ENCODE peak calls at places on chromosomes 5 and 9, in ten cellular contexts. S is cardiac fibroblast, T is BE2C, R is fibroblast of lung, Z is GM20000, L is Calu3, V is fibroblast of mammary gland, K is left ventricle myocardium inferior, Q is psoas muscle, A is HL-60. W is an unnamed sample.

GRCh38 chr5:142325677-142326479 is 1.1 kb upstream of the SPRY4 start:
- DNase-seq in A (no peak), R (peak), Z (no peak), S (peak), K (peak), T (peak), V (peak), L (peak), Q (no peak), W (peak)

GRCh38 chr5:160769264-160769663 is 82.7 kb downstream of the ATP10B start:
- DNase-seq in L (no peak), R (no peak), Q (no peak), A (no peak), T (no peak), V (no peak), K (no peak), Z (no peak), S (no peak), W (no peak)

GRCh38 chr5:56202483-56202882 is 30.6 kb downstream of the ANKRD55 start:
- DNase-seq in Q (no peak), S (peak), K (no peak), Z (no peak), V (no peak), L (no peak), A (no peak), R (peak), T (no peak), W (no peak)

GRCh38 chr9:110620726-110621125 is 41.2 kb upstream of the SVEP1 start:
- DNase-seq in A (no peak), Z (no peak), L (no peak), R (peak), T (no peak), Q (no peak), V (no peak), S (peak), K (no peak), W (no peak)

GRCh38 chr5:135391869-135392255 is 7.2 kb downstream of the MACROH2A1 start:
- DNase-seq in A (no peak), Q (no peak), S (peak), L (no peak), K (no peak), V (no peak), Z (no peak), T (no peak), R (no peak), W (no peak)

GRCh38 chr9:126499005-126499910 is 114.5 kb upstream of the LMX1B start:
- DNase-seq in V (peak), R (peak), Z (peak), A (peak), L (peak), S (peak), K (no peak), T (peak), Q (no peak), W (peak)

GRCh38 chr5:179319741-179320281 is 25.4 kb downstream of the ADAMTS2 start:
- DNase-seq in A (no peak), Q (peak), Z (no peak), V (peak), K (no peak), R (peak), L (no peak), S (peak), T (no peak), W (peak)

GRCh38 chr5:51484326-51484725 is 101.1 kb downstream of the ISL1 start:
- DNase-seq in Z (no peak), K (no peak), V (no peak), T (no peak), L (no peak), A (no peak), Q (no peak), R (no peak), S (no peak), W (no peak)

GRCh38 chr9:22111176-22111870 is 102.2 kb upstream of the CDKN2B start:
- DNase-seq in Q (no peak), Z (no peak), A (no peak), K (no peak), S (no peak), R (no peak), V (peak), L (no peak), T (no peak), W (no peak)

GRCh38 chr9:15299374-15299939 is 7.6 kb downstream of the TTC39B start:
- DNase-seq in S (no peak), V (no peak), Q (no peak), Z (peak), R (no peak), A (no peak), K (no peak), T (no peak), L (no peak), W (no peak)

GRCh38 chr5:138000102-138000723 is 32.7 kb downstream of the FAM13B start:
- DNase-seq in Q (no peak), R (peak), K (no peak), L (peak), T (no peak), S (peak), V (peak), Z (no peak), A (no peak), W (no peak)

GRCh38 chr5:109743770-109744212 is 54.1 kb downstream of the MAN2A1 start:
- DNase-seq in Q (no peak), K (no peak), V (peak), T (no peak), L (no peak), S (peak), Z (no peak), R (peak), A (no peak), W (no peak)

GRCh38 chr9:79682076-79682736 is 110.4 kb downstream of the TLE4 start:
- DNase-seq in R (no peak), S (peak), L (no peak), Z (no peak), T (no peak), V (no peak), K (no peak), A (no peak), Q (no peak), W (no peak)

GRCh38 chr5:53934126-53934856 is 373.9 kb downstream of the NDUFS4 start:
- DNase-seq in Z (no peak), A (no peak), L (no peak), T (no peak), Q (no peak), S (peak), K (no peak), V (no peak), R (peak), W (no peak)

GRCh38 chr9:134659688-134660131 is 18.1 kb downstream of the COL5A1 start:
- DNase-seq in R (no peak), K (peak), A (no peak), Z (no peak), Q (no peak), S (no peak), T (peak), V (no peak), L (no peak), W (no peak)

GRCh38 chr5:159330131-159330530 is at the start of gene IL12B:
- DNase-seq in S (peak), V (peak), A (no peak), Z (no peak), L (no peak), T (peak), Q (no peak), K (no peak), R (peak), W (no peak)

GRCh38 chr9:13395086-13395485 is 115.6 kb upstream of the MPDZ start:
- DNase-seq in Z (no peak), A (no peak), V (peak), K (no peak), Q (no peak), L (no peak), T (no peak), S (peak), R (no peak), W (no peak)

GRCh38 chr9:116767219-116767618 is 80.1 kb downstream of the TRIM32 start:
- DNase-seq in A (no peak), K (no peak), L (no peak), V (no peak), Q (no peak), T (no peak), R (no peak), S (no peak), Z (no peak), W (no peak)

GRCh38 chr9:98287383-98287782 is 31.9 kb upstream of the TBC1D2 start:
- DNase-seq in S (peak), A (no peak), R (no peak), Q (no peak), V (peak), L (no peak), T (peak), K (no peak), Z (no peak), W (no peak)

GRCh38 chr5:112918136-112918535 is 3.9 kb downstream of the REEP5 start:
- DNase-seq in K (no peak), V (no peak), T (no peak), L (no peak), A (no peak), S (no peak), Q (no peak), R (no peak), Z (no peak), W (no peak)

GRCh38 chr5:112918679-112919078 is 3.3 kb downstream of the REEP5 start:
- DNase-seq in T (no peak), A (no peak), V (no peak), Q (no peak), L (no peak), R (peak), K (no peak), Z (no peak), S (no peak), W (no peak)

GRCh38 chr5:112914584-112914983 is 7.4 kb downstream of the REEP5 start:
- DNase-seq in S (no peak), Q (no peak), R (no peak), T (no peak), V (peak), Z (no peak), K (no peak), A (no peak), L (no peak), W (no peak)

GRCh38 chr5:112915831-112916230 is 6.2 kb downstream of the REEP5 start:
- DNase-seq in R (no peak), Z (no peak), S (no peak), L (no peak), V (no peak), K (no peak), T (no peak), A (no peak), Q (no peak), W (no peak)

DNA sequence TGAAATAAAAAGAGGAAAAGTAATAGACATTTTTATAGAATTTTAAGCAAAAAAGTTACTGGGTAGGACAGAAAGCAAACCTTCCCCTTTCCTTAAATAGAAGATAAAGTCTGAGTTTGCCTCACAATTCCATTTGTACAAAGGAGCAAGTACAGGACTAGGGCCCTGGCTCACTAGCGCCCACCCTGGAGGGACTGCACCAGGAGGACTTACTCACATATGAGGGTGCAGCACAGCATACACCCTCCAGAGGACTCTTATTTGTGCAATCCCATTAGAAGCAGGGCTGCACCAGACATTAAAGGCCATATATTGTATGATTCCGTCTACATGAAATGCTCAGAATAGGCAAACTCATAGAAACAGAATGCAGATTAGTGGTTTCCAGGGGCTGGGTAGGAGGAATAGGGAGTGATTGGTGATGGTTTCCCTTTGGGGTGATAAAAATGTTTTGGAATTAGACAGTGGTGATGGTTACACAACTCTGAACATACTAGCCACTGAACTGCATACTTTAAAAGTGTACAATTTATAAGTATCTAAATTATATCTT is 4.5 kb downstream of the REEP5 start:
- DNase-seq in T (peak), L (peak), Q (no peak), A (no peak), S (no peak), Z (no peak), K (no peak), R (peak), V (peak), W (peak)
- TF ChIP-seq CTCF in T (peak), L (no peak), Q (no peak), A (no peak), S (peak), Z (peak), K (no peak), R (no peak), V (peak), W (no peak)

DNA sequence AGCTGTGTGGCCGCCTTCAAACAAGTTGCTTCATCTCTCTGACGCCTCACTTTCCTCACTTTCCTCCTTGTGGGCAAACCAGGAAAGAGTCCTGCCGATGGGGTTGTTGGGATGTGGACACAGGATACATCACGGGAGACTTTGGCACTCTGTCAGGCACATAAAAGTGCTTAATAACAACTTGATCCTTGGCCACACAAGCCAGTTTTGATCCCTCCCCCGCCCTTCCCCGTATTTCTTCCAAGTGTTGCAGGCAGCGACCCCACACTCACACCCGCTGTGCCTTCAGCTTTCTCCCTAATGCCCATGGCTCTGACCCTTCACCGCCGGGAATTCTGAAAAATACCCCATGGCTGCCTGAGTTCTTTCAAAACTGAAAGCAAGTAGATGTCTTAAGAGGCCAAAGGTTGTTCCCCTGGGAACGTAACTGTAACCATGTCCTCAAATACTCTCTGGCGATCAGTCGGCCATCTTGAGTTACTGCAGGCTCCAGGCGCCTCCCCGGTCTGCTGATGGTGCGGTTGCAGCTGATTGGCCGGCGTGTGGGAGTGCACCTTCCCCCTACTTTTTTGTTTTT is 59.8 kb downstream of the ARHGEF37 start:
- DNase-seq in K (no peak), L (peak), T (no peak), A (no peak), S (peak), V (peak), Z (no peak), Q (peak), R (peak), W (no peak)
- TF ChIP-seq CTCF in K (peak), L (no peak), T (no peak), A (no peak), S (peak), V (peak), Z (no peak), Q (no peak), R (peak), W (no peak)

GRCh38 chr5:83058718-83059117 is 18.5 kb downstream of the TMEM167A start:
- DNase-seq in L (no peak), K (no peak), Z (no peak), T (no peak), Q (no peak), S (no peak), R (no peak), A (no peak), V (no peak), W (no peak)

GRCh38 chr5:83059341-83059740 is 17.9 kb downstream of the TMEM167A start:
- DNase-seq in S (no peak), K (no peak), Q (no peak), V (no peak), R (no peak), T (no peak), A (no peak), Z (no peak), L (no peak), W (no peak)

GRCh38 chr5:83050723-83051340 is 26.4 kb downstream of the TMEM167A start:
- DNase-seq in A (no peak), R (no peak), Q (no peak), S (no peak), K (no peak), T (no peak), Z (no peak), V (no peak), L (no peak), W (no peak)

GRCh38 chr5:83049370-83049863 is 27.8 kb downstream of the TMEM167A start:
- DNase-seq in S (no peak), T (no peak), A (no peak), K (no peak), L (no peak), Q (no peak), R (no peak), V (peak), Z (no peak), W (no peak)

GRCh38 chr5:83055166-83055565 is 22.0 kb downstream of the TMEM167A start:
- DNase-seq in R (no peak), S (no peak), K (no peak), Z (no peak), A (no peak), V (no peak), T (no peak), L (no peak), Q (no peak), W (no peak)
- TF ChIP-seq CTCF in R (no peak), S (no peak), K (no peak), Z (no peak), A (no peak), V (no peak), T (no peak), L (no peak), Q (no peak), W (no peak)

GRCh38 chr5:172450453-172450852 is 3.9 kb downstream of the SH3PXD2B start:
- DNase-seq in A (no peak), L (no peak), S (no peak), K (no peak), Q (no peak), V (no peak), R (no peak), Z (no peak), T (no peak), W (no peak)

GRCh38 chr5:172448999-172449398 is 5.3 kb downstream of the SH3PXD2B start:
- DNase-seq in A (no peak), T (no peak), Q (no peak), V (no peak), R (no peak), L (no peak), S (no peak), K (no peak), Z (no peak), W (no peak)

GRCh38 chr5:172451771-172452197 is 2.5 kb downstream of the SH3PXD2B start:
- DNase-seq in K (no peak), T (no peak), Z (no peak), S (peak), A (no peak), L (no peak), Q (no peak), R (peak), V (peak), W (no peak)

GRCh38 chr5:172452398-172453205 is 1.7 kb downstream of the SH3PXD2B start:
- DNase-seq in A (no peak), Z (no peak), Q (no peak), L (peak), T (no peak), S (peak), R (peak), K (no peak), V (peak), W (no peak)

DNA sequence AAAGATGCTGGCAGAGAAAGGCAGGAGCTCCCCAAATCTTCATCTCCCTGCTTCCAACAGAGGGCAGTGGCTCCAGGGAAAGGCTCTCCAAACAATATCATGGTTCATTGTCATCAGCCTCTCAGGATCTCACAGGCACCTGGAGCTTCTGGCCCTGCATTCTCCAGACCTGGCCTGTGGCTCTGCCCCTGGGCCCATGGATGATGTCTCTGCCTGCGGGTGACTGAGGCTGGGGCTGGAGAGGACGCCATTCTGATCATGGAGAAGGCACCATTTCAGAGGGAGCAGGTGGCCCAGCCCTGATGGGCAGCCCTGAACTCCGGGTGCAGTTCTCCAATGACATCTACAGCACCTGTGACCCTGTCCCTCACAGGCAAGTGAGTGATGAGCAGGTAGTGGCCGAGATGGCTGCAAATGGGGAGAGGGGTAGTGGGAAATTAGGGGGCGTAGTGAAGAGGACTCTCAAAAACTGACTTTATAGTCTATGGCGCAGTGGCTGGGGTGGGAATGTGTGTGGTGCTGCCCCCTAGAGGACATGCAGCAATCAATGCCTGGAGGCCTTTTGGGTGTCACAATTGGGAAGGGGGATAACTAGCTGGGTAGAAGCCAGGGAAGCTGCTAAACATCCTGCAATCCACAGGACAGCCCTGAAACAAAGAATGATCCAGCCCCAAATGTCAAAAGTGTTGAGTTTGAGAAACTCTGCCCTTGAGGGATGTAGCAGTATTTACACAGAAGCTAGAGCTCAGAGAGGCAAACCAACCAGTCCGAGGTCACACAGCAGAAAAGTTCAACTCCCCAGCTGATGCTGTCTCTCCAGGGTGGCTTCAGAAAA is 3.2 kb downstream of the SH3PXD2B start:
- DNase-seq in T (peak), V (peak), Q (no peak), R (peak), S (peak), Z (peak), A (peak), K (no peak), L (peak), W (peak)
- TF ChIP-seq CTCF in T (peak), V (peak), Q (peak), R (peak), S (peak), Z (peak), A (peak), K (peak), L (peak), W (peak)